ENCODE peak calls at places on chromosomes 4 and X, in four cellular contexts. Z is heart left ventricle, C is B cell, T is bronchial epithelial cell. M is an unnamed sample.
A peak's percentile ranks its signal among the peaks of the same experiment; 100 is the strongest.

GRCh38 chr4:168677879-168678278 is 181.0 kb downstream of the PALLD start:
- DNase-seq in Z (no peak), C (no peak), T (no peak), M (no peak)

GRCh38 chrX:12951590-12951965 is 23.3 kb upstream of the TMSB4X start:
- DNase-seq in C (no peak), T (no peak), Z (no peak), M (no peak)

GRCh38 chr4:158051401-158052235 is 121.2 kb downstream of the GASK1B start:
- DNase-seq in T (no peak), Z (no peak), C (no peak), M (no peak)

GRCh38 chr4:15913631-15913970 is 24.9 kb downstream of the FGFBP1 start:
- DNase-seq in C (no peak), Z (no peak), T (peak; percentile 100), M (no peak)

GRCh38 chrX:153909024-153909979 is 4.8 kb downstream of the AVPR2 start:
- DNase-seq in C (no peak), Z (peak; percentile 56), T (no peak), M (no peak)

GRCh38 chr4:1928356-1929235 is 57.4 kb downstream of the NSD2 start:
- DNase-seq in T (peak; percentile 12), C (no peak), Z (no peak), M (no peak)

GRCh38 chr4:3207531-3208037 is 41.4 kb upstream of the MSANTD1 start:
- DNase-seq in Z (no peak), C (no peak), T (no peak), M (no peak)

GRCh38 chrX:24870143-24870542 is 145.6 kb downstream of the ARX start:
- DNase-seq in C (no peak), T (no peak), Z (no peak), M (no peak)

GRCh38 chr4:182083681-182084410 is 159.4 kb upstream of the TENM3 start:
- DNase-seq in T (no peak), C (no peak), Z (no peak), M (no peak)

GRCh38 chr4:142778430-142778829 is 67.7 kb downstream of the INPP4B start:
- DNase-seq in C (no peak), T (peak; percentile 8), Z (no peak), M (no peak)

GRCh38 chr4:24196785-24197184 is 306.9 kb upstream of the PPARGC1A start:
- DNase-seq in C (no peak), T (no peak), Z (no peak), M (no peak)

GRCh38 chr4:24197891-24198290 is 308.0 kb upstream of the PPARGC1A start:
- DNase-seq in C (no peak), Z (no peak), T (no peak), M (no peak)

GRCh38 chr4:24192018-24192641 is 302.3 kb upstream of the PPARGC1A start:
- DNase-seq in T (no peak), Z (no peak), C (no peak), M (no peak)

DNA sequence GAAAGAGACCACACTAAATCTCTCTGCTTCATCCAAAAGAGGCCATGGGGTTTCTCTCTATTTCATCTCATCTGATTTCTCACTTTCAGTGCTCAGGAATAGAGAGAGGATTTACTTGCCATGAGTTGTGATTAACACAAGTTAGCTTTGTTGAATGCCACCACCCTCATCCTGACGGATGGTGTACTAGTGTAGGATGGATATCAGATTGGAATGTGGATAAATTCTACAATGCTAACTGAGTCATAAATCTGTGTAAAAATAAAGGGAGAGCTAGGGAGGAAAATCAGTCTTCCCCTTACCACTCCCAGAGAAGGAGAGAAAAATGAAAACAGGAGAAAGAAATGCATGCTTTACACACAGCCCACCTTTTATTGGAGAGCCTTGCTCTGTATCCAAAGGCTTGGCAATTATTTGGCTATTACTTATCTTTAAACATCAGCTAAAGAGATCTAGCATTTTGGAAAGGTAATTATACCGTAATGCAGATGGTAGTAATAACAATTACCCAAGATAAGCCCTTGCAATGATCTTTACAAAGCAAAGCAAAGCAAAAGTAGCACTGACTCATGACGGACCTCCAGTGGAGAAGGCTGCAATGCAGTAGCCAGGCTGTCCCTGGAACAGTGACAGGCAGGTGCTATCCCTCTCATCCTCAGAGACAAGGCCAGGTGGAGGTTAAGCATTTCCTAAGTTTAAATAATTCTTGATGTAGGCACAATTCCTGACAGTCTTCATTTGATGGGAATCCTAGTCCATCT is 306.3 kb upstream of the PPARGC1A start:
- DNase-seq in C (no peak), T (no peak), Z (no peak), M (no peak)
- TF ChIP-seq CTCF in C (no peak), T (no peak), Z (peak; percentile 8), M (peak; percentile 4)

GRCh38 chr4:150237110-150237852 is 159.0 kb downstream of the DCLK2 start:
- DNase-seq in T (peak; percentile 95), Z (no peak), C (no peak), M (no peak)
- TF ChIP-seq CTCF in T (no peak), Z (no peak), C (no peak), M (no peak)

GRCh38 chr4:37667197-37668100 is 18.7 kb downstream of the RELL1 start:
- DNase-seq in Z (no peak), T (no peak), C (no peak), M (no peak)

GRCh38 chr4:37664696-37665095 is 21.5 kb downstream of the RELL1 start:
- DNase-seq in C (no peak), T (no peak), Z (no peak), M (no peak)

GRCh38 chr4:37665347-37666009 is 20.7 kb downstream of the RELL1 start:
- DNase-seq in Z (no peak), C (no peak), T (no peak), M (no peak)

GRCh38 chr4:37663552-37663951 is 22.6 kb downstream of the RELL1 start:
- DNase-seq in T (no peak), Z (no peak), C (no peak), M (no peak)

DNA sequence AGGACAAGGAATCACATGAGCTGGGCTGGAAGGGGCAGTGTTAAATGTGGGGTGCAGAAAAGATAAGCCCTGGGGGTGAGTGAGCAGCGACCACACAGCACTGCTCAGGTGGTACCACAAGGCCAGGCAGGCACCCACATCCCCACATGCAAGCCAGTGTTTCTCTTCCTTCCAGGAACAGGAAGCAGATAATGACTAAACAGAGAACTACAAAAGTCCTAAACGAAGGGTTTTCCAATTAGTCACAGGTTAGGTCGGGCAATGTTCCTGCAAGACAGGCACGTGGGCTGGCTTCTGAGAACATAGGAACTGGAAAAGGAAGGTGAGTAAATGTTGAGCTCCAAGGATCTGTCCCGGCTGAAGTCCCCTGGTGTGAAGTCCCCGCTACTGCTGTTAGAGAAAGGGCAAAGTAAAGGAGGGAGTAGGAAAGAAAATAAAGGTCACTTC is 19.5 kb downstream of the RELL1 start:
- DNase-seq in C (no peak), Z (no peak), T (peak; percentile 98), M (no peak)
- TF ChIP-seq CTCF in C (no peak), Z (no peak), T (peak; percentile 20), M (no peak)

GRCh38 chr4:126106658-126107057 is 791.9 kb downstream of the FAT4 start:
- DNase-seq in Z (no peak), T (peak; percentile 4), C (no peak), M (no peak)
- TF ChIP-seq CTCF in Z (no peak), T (peak; percentile 29), C (no peak), M (peak; percentile 4)